ENCODE peak calls at places on chromosome 6, in five cellular contexts. E is posterior vena cava; A is activated CD4-positive, CD25-positive, alpha-beta regulatory T cell; P is central memory CD8-positive, alpha-beta T cell; X is activated effector memory CD4-positive, alpha-beta T cell treated with Interleukin-2 at 50 U/mL for 16 hours. M is an unnamed sample.

GRCh38 chr6:53984163-53984562 is 127.1 kb upstream of the MLIP start:
- DNase-seq in E (no peak), A (no peak), P (no peak), X (no peak), M (no peak)

GRCh38 chr6:75880305-75880704 is 131.3 kb downstream of the MYO6 start:
- DNase-seq in E (no peak), A (no peak), P (no peak), X (no peak), M (no peak)

GRCh38 chr6:112183271-112183671 is 71.1 kb downstream of the LAMA4 start:
- DNase-seq in E (no peak), A (no peak), P (no peak), X (no peak), M (no peak)

GRCh38 chr6:168195712-168196111 is 116.7 kb upstream of the FRMD1 start:
- DNase-seq in E (no peak), A (no peak), P (no peak), X (no peak), M (no peak)

GRCh38 chr6:131821408-131821807 is 13.6 kb downstream of the ENPP1 start:
- DNase-seq in E (no peak), A (no peak), P (no peak), X (no peak), M (no peak)

GRCh38 chr6:127855542-127856159 is 45.2 kb downstream of the THEMIS start:
- DNase-seq in E (no peak), A (no peak), P (peak; percentile 37), X (peak; percentile 5), M (no peak)

GRCh38 chr6:27894839-27895762 is 17.1 kb downstream of the OR2B2 start:
- DNase-seq in E (no peak), A (peak; percentile 29), P (peak; percentile 60), X (peak; percentile 39), M (no peak)

GRCh38 chr6:31715022-31715683 is at the start of gene LY6G6D:
- DNase-seq in E (no peak), A (no peak), P (no peak), X (no peak), M (no peak)

GRCh38 chr6:48135352-48136084 is 24.5 kb upstream of the PTCHD4 start:
- DNase-seq in E (no peak), A (no peak), P (no peak), X (no peak), M (no peak)

GRCh38 chr6:157258878-157259277 is 64.4 kb downstream of the TMEM242 start:
- DNase-seq in E (peak; percentile 78), A (no peak), P (peak; percentile 33), X (peak; percentile 23), M (peak; percentile 62)

GRCh38 chr6:149854532-149854931 is 9.6 kb downstream of the LRP11 start:
- DNase-seq in E (no peak), A (no peak), P (no peak), X (no peak), M (no peak)

GRCh38 chr6:44076366-44077200 is 50.7 kb downstream of the MRPL14 start:
- DNase-seq in E (no peak), A (no peak), P (no peak), X (no peak), M (peak; percentile 88)

GRCh38 chr6:47303861-47304260 is 5.8 kb downstream of the TNFRSF21 start:
- DNase-seq in E (no peak), A (no peak), P (no peak), X (no peak), M (no peak)

GRCh38 chr6:27056615-27057014 is 190.9 kb upstream of the PRSS16 start:
- DNase-seq in E (no peak), A (no peak), P (no peak), X (no peak), M (no peak)

GRCh38 chr6:43883698-43884659 is 114.0 kb downstream of the VEGFA start:
- DNase-seq in E (no peak), A (no peak), P (no peak), X (no peak), M (no peak)

GRCh38 chr6:130306377-130306776 is 59.4 kb upstream of the TMEM200A start:
- DNase-seq in E (no peak), A (no peak), P (no peak), X (no peak), M (no peak)

GRCh38 chr6:35737413-35738211 is 780 bp downstream of the ARMC12 start:
- DNase-seq in E (no peak), A (no peak), P (no peak), X (no peak), M (no peak)

GRCh38 chr6:167098825-167099225 is 24.1 kb upstream of the CCR6 start:
- DNase-seq in E (no peak), A (no peak), P (no peak), X (no peak), M (no peak)

GRCh38 chr6:122845916-122846632 is 57.0 kb downstream of the SMPDL3A start:
- DNase-seq in E (no peak), A (no peak), P (no peak), X (no peak), M (no peak)

GRCh38 chr6:44049163-44049988 is 77.9 kb downstream of the MRPL14 start:
- DNase-seq in E (no peak), A (no peak), P (no peak), X (no peak), M (no peak)

GRCh38 chr6:157638779-157639178 is 184.3 kb upstream of the SNX9 start:
- DNase-seq in E (peak; percentile 44), A (no peak), P (no peak), X (no peak), M (no peak)

GRCh38 chr6:32196682-32197616 is 4.5 kb upstream of the GPSM3 start:
- DNase-seq in E (peak; percentile 86), A (no peak), P (no peak), X (no peak), M (peak; percentile 80)

GRCh38 chr6:41878246-41878645 is 16.9 kb downstream of the USP49 start:
- DNase-seq in E (no peak), A (no peak), P (no peak), X (no peak), M (no peak)

GRCh38 chr6:161405418-161405817 is 131.6 kb upstream of the AGPAT4 start:
- DNase-seq in E (no peak), A (no peak), P (no peak), X (no peak), M (no peak)

GRCh38 chr6:122712093-122712863 is 67.2 kb upstream of the FABP7 start:
- DNase-seq in E (no peak), A (no peak), P (no peak), X (no peak), M (no peak)

GRCh38 chr6:108945686-108946158 is 97.5 kb downstream of the ARMC2 start:
- DNase-seq in E (peak; percentile 94), A (no peak), P (no peak), X (no peak), M (peak; percentile 69)

GRCh38 chr6:14310955-14311354 is 193.4 kb downstream of the CD83 start:
- DNase-seq in E (no peak), A (no peak), P (no peak), X (no peak), M (no peak)

GRCh38 chr6:2450546-2450945 is 205.1 kb upstream of the GMDS start:
- DNase-seq in E (no peak), A (no peak), P (no peak), X (no peak), M (peak; percentile 86)

GRCh38 chr6:131982740-131983259 is 31.6 kb upstream of the CCN2 start:
- DNase-seq in E (no peak), A (no peak), P (no peak), X (no peak), M (no peak)

GRCh38 chr6:77015350-77015749 is 447.9 kb downstream of the HTR1B start:
- DNase-seq in E (no peak), A (no peak), P (no peak), X (no peak), M (no peak)

GRCh38 chr6:75334266-75335040 is 49.9 kb upstream of the TMEM30A start:
- DNase-seq in E (no peak), A (no peak), P (no peak), X (no peak), M (no peak)

GRCh38 chr6:156883497-156884252 is 106.5 kb downstream of the ARID1B start:
- DNase-seq in E (no peak), A (no peak), P (no peak), X (no peak), M (no peak)

GRCh38 chr6:39223535-39223934 is 5.7 kb downstream of the KCNK5 start:
- DNase-seq in E (no peak), A (no peak), P (no peak), X (no peak), M (no peak)

GRCh38 chr6:13355969-13356368 is 27.6 kb upstream of the TBC1D7 start:
- DNase-seq in E (no peak), A (no peak), P (peak; percentile 13), X (no peak), M (no peak)

M was measured in posterior cingulate gyrus.